ENCODE peak calls at places on chromosomes 16 and 17, in four cellular contexts. One of them, this sample, is unnamed.

GRCh38 chr17:82064433-82065192 is 991 bp downstream of the DUS1L start:
- DNase-seq in body of pancreas: no peak
- DNase-seq in CD8-positive, alpha-beta memory T cell: no peak
- DNase-seq in gastrocnemius medialis: no peak
- DNase-seq in this sample: no peak

GRCh38 chr17:67525239-67526135 is 148.4 kb downstream of the PITPNC1 start:
- DNase-seq in gastrocnemius medialis: no peak
- DNase-seq in body of pancreas: peak
- DNase-seq in CD8-positive, alpha-beta memory T cell: no peak
- DNase-seq in this sample: no peak

GRCh38 chr16:72104905-72105304 is 11.3 kb downstream of the DHX38 start:
- DNase-seq in CD8-positive, alpha-beta memory T cell: no peak
- DNase-seq in body of pancreas: no peak
- DNase-seq in gastrocnemius medialis: no peak
- DNase-seq in this sample: no peak

GRCh38 chr17:80959330-80960036 is 32.2 kb upstream of the CHMP6 start:
- DNase-seq in CD8-positive, alpha-beta memory T cell: no peak
- DNase-seq in body of pancreas: no peak
- DNase-seq in gastrocnemius medialis: peak
- DNase-seq in this sample: no peak

GRCh38 chr16:80113876-80114574 is 426.8 kb upstream of the DYNLRB2 start:
- DNase-seq in CD8-positive, alpha-beta memory T cell: no peak
- DNase-seq in body of pancreas: no peak
- DNase-seq in gastrocnemius medialis: no peak
- DNase-seq in this sample: no peak

GRCh38 chr17:74280093-74280513 is 6.1 kb downstream of the DNAI2 start:
- DNase-seq in gastrocnemius medialis: no peak
- DNase-seq in CD8-positive, alpha-beta memory T cell: peak
- DNase-seq in body of pancreas: no peak
- DNase-seq in this sample: no peak

GRCh38 chr16:77496934-77497333 is 62.1 kb upstream of the ADAMTS18 start:
- DNase-seq in body of pancreas: no peak
- DNase-seq in gastrocnemius medialis: no peak
- DNase-seq in CD8-positive, alpha-beta memory T cell: no peak
- DNase-seq in this sample: peak

GRCh38 chr17:43860927-43861622 is 14.1 kb downstream of the CD300LG start:
- DNase-seq in CD8-positive, alpha-beta memory T cell: no peak
- DNase-seq in gastrocnemius medialis: peak
- DNase-seq in body of pancreas: no peak
- DNase-seq in this sample: no peak

GRCh38 chr16:72311426-72311825 is 139.5 kb upstream of the PMFBP1 start:
- DNase-seq in CD8-positive, alpha-beta memory T cell: no peak
- DNase-seq in gastrocnemius medialis: no peak
- DNase-seq in body of pancreas: no peak
- DNase-seq in this sample: peak

GRCh38 chr17:35774499-35774898 is 13.8 kb downstream of the C17orf50 start:
- DNase-seq in body of pancreas: no peak
- DNase-seq in CD8-positive, alpha-beta memory T cell: no peak
- DNase-seq in gastrocnemius medialis: no peak
- DNase-seq in this sample: no peak

GRCh38 chr17:1035546-1036170 is 38.7 kb downstream of the TIMM22 start:
- DNase-seq in CD8-positive, alpha-beta memory T cell: no peak
- DNase-seq in gastrocnemius medialis: no peak
- DNase-seq in body of pancreas: no peak
- DNase-seq in this sample: no peak

GRCh38 chr16:55530316-55530856 is 21.5 kb downstream of the LPCAT2 start:
- DNase-seq in gastrocnemius medialis: no peak
- DNase-seq in body of pancreas: no peak
- DNase-seq in CD8-positive, alpha-beta memory T cell: no peak
- DNase-seq in this sample: no peak

GRCh38 chr16:15788846-15789239 is 68.0 kb downstream of the MYH11 start:
- DNase-seq in gastrocnemius medialis: no peak
- DNase-seq in CD8-positive, alpha-beta memory T cell: no peak
- DNase-seq in body of pancreas: no peak
- DNase-seq in this sample: no peak

GRCh38 chr17:21235921-21236320 is 17.3 kb downstream of the NATD1 start:
- DNase-seq in CD8-positive, alpha-beta memory T cell: no peak
- DNase-seq in body of pancreas: no peak
- DNase-seq in gastrocnemius medialis: no peak
- DNase-seq in this sample: no peak

GRCh38 chr17:80507965-80508364 is 31.6 kb upstream of the NPTX1 start:
- DNase-seq in body of pancreas: no peak
- DNase-seq in gastrocnemius medialis: no peak
- DNase-seq in CD8-positive, alpha-beta memory T cell: no peak
- DNase-seq in this sample: no peak

GRCh38 chr16:85735225-85735722 is 15.6 kb downstream of the C16orf74 start:
- DNase-seq in body of pancreas: no peak
- DNase-seq in CD8-positive, alpha-beta memory T cell: peak
- DNase-seq in gastrocnemius medialis: no peak
- DNase-seq in this sample: no peak

GRCh38 chr16:22962905-22963304 is 148.9 kb downstream of the HS3ST2 start:
- DNase-seq in body of pancreas: no peak
- DNase-seq in CD8-positive, alpha-beta memory T cell: no peak
- DNase-seq in gastrocnemius medialis: no peak
- DNase-seq in this sample: no peak

GRCh38 chr17:48617515-48618365 is 2.6 kb upstream of the HOXB8 start:
- DNase-seq in gastrocnemius medialis: no peak
- DNase-seq in CD8-positive, alpha-beta memory T cell: no peak
- DNase-seq in body of pancreas: no peak
- DNase-seq in this sample: no peak

GRCh38 chr16:379961-380836 is 1.6 kb downstream of the PGAP6 start:
- DNase-seq in gastrocnemius medialis: no peak
- DNase-seq in body of pancreas: no peak
- DNase-seq in CD8-positive, alpha-beta memory T cell: no peak
- DNase-seq in this sample: no peak

GRCh38 chr16:56357291-56357764 is 68.0 kb downstream of the AMFR start:
- DNase-seq in gastrocnemius medialis: peak
- DNase-seq in body of pancreas: no peak
- DNase-seq in CD8-positive, alpha-beta memory T cell: no peak
- DNase-seq in this sample: peak

GRCh38 chr17:59825533-59826316 is 67.0 kb downstream of the TUBD1 start:
- DNase-seq in gastrocnemius medialis: peak
- DNase-seq in CD8-positive, alpha-beta memory T cell: no peak
- DNase-seq in body of pancreas: no peak
- DNase-seq in this sample: peak

GRCh38 chr17:43601280-43602050 is 55.3 kb upstream of the ETV4 start:
- DNase-seq in CD8-positive, alpha-beta memory T cell: no peak
- DNase-seq in body of pancreas: peak
- DNase-seq in gastrocnemius medialis: peak
- DNase-seq in this sample: no peak

GRCh38 chr17:79681628-79682261 is 49.0 kb upstream of the ENPP7 start:
- DNase-seq in gastrocnemius medialis: no peak
- DNase-seq in CD8-positive, alpha-beta memory T cell: no peak
- DNase-seq in body of pancreas: no peak
- DNase-seq in this sample: no peak

GRCh38 chr16:17367932-17368331 is 102.8 kb downstream of the XYLT1 start:
- DNase-seq in body of pancreas: no peak
- DNase-seq in gastrocnemius medialis: no peak
- DNase-seq in CD8-positive, alpha-beta memory T cell: no peak
- DNase-seq in this sample: peak

GRCh38 chr16:5903153-5903552 is 805.6 kb upstream of the EEF2KMT start:
- DNase-seq in body of pancreas: no peak
- DNase-seq in CD8-positive, alpha-beta memory T cell: no peak
- DNase-seq in gastrocnemius medialis: no peak
- DNase-seq in this sample: no peak

GRCh38 chr17:72446525-72447250 is 325.9 kb downstream of the SOX9 start:
- DNase-seq in body of pancreas: no peak
- DNase-seq in gastrocnemius medialis: no peak
- DNase-seq in CD8-positive, alpha-beta memory T cell: no peak
- DNase-seq in this sample: no peak
- H3K27ac ChIP-seq in body of pancreas: no peak
- H3K27ac ChIP-seq in gastrocnemius medialis: no peak
- H3K27ac ChIP-seq in CD8-positive, alpha-beta memory T cell: no peak
- H3K27ac ChIP-seq in this sample: no peak

DNA sequence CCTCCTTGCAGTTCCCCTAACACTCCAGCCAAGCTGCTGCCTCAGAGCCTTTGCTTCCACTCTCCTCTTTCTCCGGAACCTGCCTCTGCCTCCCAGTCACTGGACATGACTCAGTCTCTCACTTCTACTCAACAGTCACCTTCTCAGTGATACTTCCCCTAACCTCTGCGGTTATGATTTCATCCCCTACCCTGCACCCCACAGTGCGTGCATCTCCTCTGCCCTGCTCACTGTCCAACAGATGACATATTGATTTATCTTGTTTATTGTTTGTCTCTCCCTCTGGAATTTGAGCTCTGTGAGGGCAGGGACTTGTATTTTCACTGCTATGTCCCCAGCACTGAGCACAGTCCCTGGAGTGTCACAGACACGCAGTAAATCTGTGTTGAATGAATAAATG is 100.7 kb downstream of the CYLD start:
- DNase-seq in gastrocnemius medialis: no peak
- DNase-seq in CD8-positive, alpha-beta memory T cell: no peak
- DNase-seq in body of pancreas: no peak
- DNase-seq in this sample: no peak
- H3K4me3 ChIP-seq in gastrocnemius medialis: no peak
- H3K4me3 ChIP-seq in CD8-positive, alpha-beta memory T cell: no peak
- H3K4me3 ChIP-seq in body of pancreas: no peak
- H3K4me3 ChIP-seq in this sample: no peak

GRCh38 chr16:88771294-88771772 is 13.7 kb downstream of the PIEZO1 start:
- DNase-seq in gastrocnemius medialis: no peak
- DNase-seq in CD8-positive, alpha-beta memory T cell: no peak
- DNase-seq in body of pancreas: no peak
- DNase-seq in this sample: no peak

GRCh38 chr16:88770459-88771293 is 14.3 kb downstream of the PIEZO1 start:
- DNase-seq in CD8-positive, alpha-beta memory T cell: peak
- DNase-seq in gastrocnemius medialis: no peak
- DNase-seq in body of pancreas: peak
- DNase-seq in this sample: peak

GRCh38 chr16:88767546-88767945 is 17.5 kb downstream of the PIEZO1 start:
- DNase-seq in gastrocnemius medialis: no peak
- DNase-seq in CD8-positive, alpha-beta memory T cell: no peak
- DNase-seq in body of pancreas: no peak
- DNase-seq in this sample: no peak

GRCh38 chr16:88768041-88768876 is 16.8 kb downstream of the PIEZO1 start:
- DNase-seq in body of pancreas: peak
- DNase-seq in gastrocnemius medialis: no peak
- DNase-seq in CD8-positive, alpha-beta memory T cell: no peak
- DNase-seq in this sample: no peak

GRCh38 chr16:88769617-88770458 is 15.2 kb downstream of the PIEZO1 start:
- DNase-seq in CD8-positive, alpha-beta memory T cell: no peak
- DNase-seq in body of pancreas: peak
- DNase-seq in gastrocnemius medialis: no peak
- DNase-seq in this sample: no peak
- H3K27ac ChIP-seq in CD8-positive, alpha-beta memory T cell: peak
- H3K27ac ChIP-seq in body of pancreas: peak
- H3K27ac ChIP-seq in gastrocnemius medialis: no peak
- H3K27ac ChIP-seq in this sample: peak

GRCh38 chr17:46180895-46181279 is 12.3 kb downstream of the KANSL1 start:
- DNase-seq in CD8-positive, alpha-beta memory T cell: no peak
- DNase-seq in body of pancreas: no peak
- DNase-seq in gastrocnemius medialis: no peak
- DNase-seq in this sample: no peak

GRCh38 chr17:46181940-46182339 is 11.3 kb downstream of the KANSL1 start:
- DNase-seq in CD8-positive, alpha-beta memory T cell: no peak
- DNase-seq in body of pancreas: no peak
- DNase-seq in gastrocnemius medialis: no peak
- DNase-seq in this sample: no peak

GRCh38 chr17:46176975-46177374 is 16.3 kb downstream of the KANSL1 start:
- DNase-seq in gastrocnemius medialis: no peak
- DNase-seq in CD8-positive, alpha-beta memory T cell: no peak
- DNase-seq in body of pancreas: no peak
- DNase-seq in this sample: no peak

GRCh38 chr17:46178550-46179198 is 14.6 kb downstream of the KANSL1 start:
- DNase-seq in gastrocnemius medialis: no peak
- DNase-seq in CD8-positive, alpha-beta memory T cell: no peak
- DNase-seq in body of pancreas: no peak
- DNase-seq in this sample: peak

GRCh38 chr17:46179375-46179999 is 13.7 kb downstream of the KANSL1 start:
- DNase-seq in gastrocnemius medialis: no peak
- DNase-seq in CD8-positive, alpha-beta memory T cell: no peak
- DNase-seq in body of pancreas: no peak
- DNase-seq in this sample: no peak
- H3K4me3 ChIP-seq in gastrocnemius medialis: no peak
- H3K4me3 ChIP-seq in CD8-positive, alpha-beta memory T cell: no peak
- H3K4me3 ChIP-seq in body of pancreas: no peak
- H3K4me3 ChIP-seq in this sample: no peak

DNA sequence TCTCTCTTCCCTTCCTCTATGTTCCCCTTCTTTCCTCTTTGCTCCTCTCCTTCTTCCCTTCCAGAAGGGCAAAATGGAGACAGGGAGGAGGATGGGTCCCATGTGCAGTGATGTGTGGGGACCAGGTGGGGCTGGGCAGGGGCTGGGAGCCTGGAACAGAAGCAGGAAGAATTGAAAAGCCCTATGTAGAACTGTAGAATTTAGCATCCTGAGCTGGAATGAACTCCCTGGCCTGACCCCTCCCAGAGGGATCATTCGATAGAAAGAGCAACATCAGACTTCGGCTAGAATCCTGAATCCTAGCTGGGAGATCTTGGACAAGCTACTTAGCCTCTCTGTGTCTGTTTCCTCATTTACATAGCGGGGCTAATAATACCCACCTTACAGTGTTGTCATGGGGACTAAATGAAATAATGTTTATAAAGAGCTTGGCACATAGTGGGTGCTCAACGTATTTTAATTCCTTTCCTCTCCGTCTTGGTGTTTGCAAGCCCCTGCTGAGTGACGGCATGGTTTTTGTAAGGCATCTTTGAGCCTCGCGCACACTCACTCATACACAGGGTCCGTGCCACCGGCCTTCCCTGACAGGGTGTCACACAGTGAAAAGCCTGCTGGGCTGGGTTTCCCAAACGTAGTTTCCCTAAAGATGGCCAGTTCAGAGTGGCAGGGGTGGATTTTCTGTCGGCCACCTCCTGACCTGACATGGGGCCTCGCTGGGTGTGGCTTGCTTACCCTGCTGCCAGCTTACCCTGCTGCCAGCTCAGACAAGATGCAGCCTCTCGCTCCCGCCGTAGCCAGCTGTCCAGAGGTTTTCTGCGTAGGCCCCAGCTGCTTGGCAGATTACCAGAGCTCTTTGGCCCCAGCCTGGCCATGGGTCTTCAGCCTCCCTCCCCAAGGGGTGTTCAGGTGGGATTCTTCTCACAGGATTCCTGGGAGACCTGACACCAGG is 6.1 kb upstream of the ARHGAP23 start:
- DNase-seq in gastrocnemius medialis: no peak
- DNase-seq in CD8-positive, alpha-beta memory T cell: no peak
- DNase-seq in body of pancreas: no peak
- DNase-seq in this sample: no peak
- H3K27ac ChIP-seq in gastrocnemius medialis: no peak
- H3K27ac ChIP-seq in CD8-positive, alpha-beta memory T cell: no peak
- H3K27ac ChIP-seq in body of pancreas: no peak
- H3K27ac ChIP-seq in this sample: no peak